ENCODE peak calls at places on chromosomes 5 and 9, in five cellular contexts. H is GM12878, U is A549, C is endothelial cell of umbilical vein, V is K562. D is an unnamed sample.

GRCh38 chr5:157747766-157748700 is 4.5 kb downstream of the LSM11 start:
- DNase-seq in U (no peak), V (no peak), H (no peak), C (no peak), D (no peak)

GRCh38 chr9:113462781-113463286 is 693 bp upstream of the RGS3 start:
- DNase-seq in V (no peak), C (no peak), U (no peak), H (no peak), D (no peak)

GRCh38 chr9:77486968-77487367 is 161.2 kb downstream of the GNA14 start:
- DNase-seq in V (no peak), U (no peak), H (no peak), C (no peak), D (no peak)

GRCh38 chr9:78973906-78974305 is 597.9 kb upstream of the TLE4 start:
- DNase-seq in C (no peak), H (no peak), U (peak; percentile 14), V (no peak), D (no peak)

GRCh38 chr9:90107021-90107771 is 502.4 kb downstream of the GADD45G start:
- DNase-seq in C (no peak), V (no peak), U (peak; percentile 27), H (no peak), D (no peak)

GRCh38 chr5:170307575-170308465 is 10.2 kb upstream of the LCP2 start:
- DNase-seq in V (peak; percentile 76), H (no peak), C (peak; percentile 14), U (peak; percentile 36), D (peak; percentile 92)

GRCh38 chr5:127785098-127785927 is 82.1 kb downstream of the CCDC192 start:
- DNase-seq in H (peak; percentile 16), C (no peak), V (no peak), U (no peak), D (peak; percentile 76)

GRCh38 chr9:14301582-14301981 is 12.4 kb downstream of the NFIB start:
- DNase-seq in V (no peak), H (no peak), C (no peak), U (no peak), D (no peak)

GRCh38 chr5:126417178-126417577 is 6.0 kb upstream of the GRAMD2B start:
- DNase-seq in V (no peak), U (no peak), C (no peak), H (no peak), D (no peak)

GRCh38 chr9:136717399-136717798 is 5.0 kb downstream of the DIPK1B start:
- DNase-seq in H (no peak), V (no peak), U (no peak), C (no peak), D (no peak)

GRCh38 chr5:140114341-140115185 is 654 bp downstream of the PURA start:
- DNase-seq in U (peak; percentile 30), V (peak; percentile 39), C (peak; percentile 71), H (no peak), D (peak; percentile 77)

GRCh38 chr5:80967500-80968181 is 7.5 kb downstream of the RASGRF2 start:
- DNase-seq in C (peak; percentile 94), U (peak; percentile 44), H (no peak), V (no peak), D (no peak)

GRCh38 chr9:126860757-126861466 is 473 bp downstream of the ZBTB34 start:
- DNase-seq in V (peak; percentile 33), H (no peak), U (no peak), C (peak; percentile 46), D (peak; percentile 36)

GRCh38 chr9:88680041-88680440 is 145.1 kb downstream of the NXNL2 start:
- DNase-seq in V (no peak), H (no peak), C (no peak), U (no peak), D (peak; percentile 19)

GRCh38 chr5:111829701-111830100 is 72.7 kb upstream of the NREP start:
- DNase-seq in C (no peak), V (no peak), U (no peak), H (no peak), D (no peak)

GRCh38 chr5:170006016-170006415 is 25.7 kb upstream of the INSYN2B start:
- DNase-seq in C (no peak), H (no peak), V (no peak), U (no peak), D (no peak)

GRCh38 chr5:141811287-141812155 is 66.7 kb downstream of the PCDH1 start:
- DNase-seq in V (peak; percentile 71), C (no peak), H (no peak), U (peak; percentile 62), D (peak; percentile 23)

GRCh38 chr9:74556685-74557084 is 59.5 kb downstream of the RORB start:
- DNase-seq in V (no peak), C (no peak), H (no peak), U (no peak), D (no peak)

GRCh38 chr9:34254141-34254913 is 74.7 kb downstream of the KIF24 start:
- DNase-seq in V (no peak), H (no peak), C (no peak), U (peak; percentile 66), D (no peak)

GRCh38 chr9:105296445-105296844 is 52.0 kb downstream of the SLC44A1 start:
- DNase-seq in H (no peak), V (no peak), C (no peak), U (no peak), D (no peak)

GRCh38 chr5:107661038-107661649 is 9.6 kb downstream of the EFNA5 start:
- DNase-seq in V (no peak), U (no peak), C (no peak), H (peak; percentile 60), D (no peak)

GRCh38 chr9:16627967-16628366 is 242.5 kb downstream of the BNC2 start:
- DNase-seq in H (no peak), U (no peak), V (no peak), C (peak; percentile 92), D (peak; percentile 11)

GRCh38 chr5:143453722-143454121 is 50.2 kb upstream of the NR3C1 start:
- DNase-seq in C (no peak), H (no peak), U (no peak), V (no peak), D (peak; percentile 29)

GRCh38 chr9:36961568-36962360 is 72.3 kb downstream of the PAX5 start:
- DNase-seq in V (no peak), U (no peak), C (no peak), H (no peak), D (no peak)

GRCh38 chr9:36962721-36963120 is 71.3 kb downstream of the PAX5 start:
- DNase-seq in U (no peak), V (no peak), C (no peak), H (no peak), D (no peak)

GRCh38 chr9:36959681-36960574 is 74.1 kb downstream of the PAX5 start:
- DNase-seq in U (no peak), H (no peak), V (no peak), C (no peak), D (no peak)

GRCh38 chr9:36960575-36960955 is 73.5 kb downstream of the PAX5 start:
- DNase-seq in H (no peak), V (no peak), U (no peak), C (no peak), D (no peak)

GRCh38 chr9:36961051-36961450 is 73.0 kb downstream of the PAX5 start:
- DNase-seq in C (no peak), V (no peak), H (no peak), U (no peak), D (no peak)
- TF ChIP-seq CTCF in C (no peak), V (no peak), H (no peak), U (no peak), D (no peak)

GRCh38 chr9:98549401-98549800 is 159.3 kb downstream of the GABBR2 start:
- DNase-seq in V (no peak), H (no peak), C (no peak), U (no peak), D (no peak)

GRCh38 chr9:98552306-98552705 is 156.4 kb downstream of the GABBR2 start:
- DNase-seq in H (no peak), V (no peak), U (no peak), C (peak; percentile 26), D (no peak)

GRCh38 chr9:98554752-98555151 is 154.0 kb downstream of the GABBR2 start:
- DNase-seq in V (no peak), U (no peak), H (no peak), C (no peak), D (no peak)

GRCh38 chr9:98550206-98550820 is 158.4 kb downstream of the GABBR2 start:
- DNase-seq in C (no peak), U (no peak), V (no peak), H (no peak), D (peak; percentile 66)

DNA sequence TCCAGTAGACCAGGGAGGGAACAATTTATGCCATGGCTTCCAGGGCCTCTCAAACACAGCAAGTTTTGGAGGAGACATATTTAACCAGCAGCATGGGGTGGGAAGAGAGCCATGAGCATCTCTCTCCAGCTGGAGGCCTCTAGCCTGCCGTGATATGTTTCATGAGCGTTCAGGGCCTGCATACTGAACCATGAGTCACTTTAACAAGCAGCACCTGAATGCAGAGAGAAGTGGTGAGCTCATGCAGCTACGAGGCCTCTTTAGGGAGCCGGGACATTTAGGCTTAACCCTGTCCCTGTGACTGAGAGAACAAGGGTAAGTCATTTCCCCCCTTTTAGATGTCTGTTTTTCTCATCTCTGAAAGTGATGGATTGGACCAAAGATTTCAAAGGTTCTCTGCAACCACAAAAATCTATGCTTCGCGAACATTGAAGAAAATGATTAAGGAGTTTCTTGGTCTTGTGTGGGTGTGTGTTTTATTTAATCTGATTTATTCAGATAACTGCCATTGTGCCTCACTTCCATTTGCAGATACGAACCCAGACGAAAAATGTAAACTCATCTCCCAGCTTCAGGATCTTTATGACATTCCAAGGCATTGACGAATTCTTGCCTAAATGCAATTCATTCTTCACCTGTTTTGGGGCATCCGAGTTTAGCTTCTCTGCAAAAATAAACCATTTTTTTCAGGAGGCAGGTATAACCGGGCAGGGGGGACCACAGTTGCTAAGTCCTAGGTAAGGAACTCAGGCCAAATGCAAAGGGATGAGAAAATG is 157.0 kb downstream of the GABBR2 start:
- DNase-seq in C (no peak), U (no peak), V (no peak), H (no peak), D (no peak)
- TF ChIP-seq MYC in C (no peak), U (no peak), V (no peak), H (no peak), D (no peak)

GRCh38 chr5:122844136-122844915 is 1.1 kb upstream of the SNX24 start:
- DNase-seq in V (peak; percentile 20), C (peak; percentile 14), H (no peak), U (no peak), D (peak; percentile 27)
- H3K4me3 ChIP-seq in V (peak overlapping the region; percentile 61), C (peak overlapping the region; percentile 93), H (peak overlapping the region; percentile 71), U (peak overlapping the region; percentile 80), D (peak overlapping the region; percentile 69)

GRCh38 chr5:147567917-147568598 is 58.2 kb upstream of the DPYSL3 start:
- DNase-seq in H (no peak), U (no peak), V (no peak), C (peak; percentile 22), D (no peak)
- TF ChIP-seq CTCF in H (no peak), U (no peak), V (no peak), C (no peak), D (no peak)

GRCh38 chr5:64838376-64838775 is 69.6 kb downstream of the CWC27 start:
- DNase-seq in V (no peak), U (no peak), C (peak; percentile 52), H (no peak), D (no peak)
- TF ChIP-seq MYC in V (no peak), U (no peak), C (no peak), H (no peak), D (no peak)

GRCh38 chr9:33151601-33152000 is 15.5 kb downstream of the B4GALT1 start:
- DNase-seq in H (no peak), C (no peak), V (no peak), U (no peak), D (peak; percentile 66)
- H3K4me3 ChIP-seq in H (no peak overlapping the region), C (no peak overlapping the region), V (no peak overlapping the region), U (peak overlapping the region; percentile 19), D (no peak overlapping the region)

D was measured in NB4.